ENCODE peak calls at places on chromosomes 16 and 17, in seven cellular contexts. B is AG10803, A is fibroblast of villous mesenchyme, X is sigmoid colon, T is neural progenitor cell, J is heart right ventricle, P is tibial nerve. Z is an unnamed sample.

GRCh38 chr16:50838165-50838564 is 96.3 kb downstream of the CYLD start:
- DNase-seq in A (no peak), P (no peak), J (no peak), B (no peak), X (no peak), T (no peak), Z (no peak)

GRCh38 chr16:77696149-77696548 is 26.2 kb upstream of the NUDT7 start:
- DNase-seq in A (peak; percentile 30), X (no peak), B (no peak), T (peak; percentile 25), J (no peak), P (no peak), Z (no peak)

GRCh38 chr17:27996157-27997043 is 46.1 kb upstream of the NLK start:
- DNase-seq in B (no peak), A (no peak), P (no peak), T (no peak), J (no peak), X (no peak), Z (no peak)

GRCh38 chr16:57042157-57043111 is 49.9 kb upstream of the CPNE2 start:
- DNase-seq in B (no peak), J (no peak), T (no peak), P (no peak), A (no peak), X (no peak), Z (no peak)

GRCh38 chr17:77790143-77790829 is 168.2 kb upstream of the TNRC6C start:
- DNase-seq in X (no peak), A (no peak), B (no peak), T (peak; percentile 42), J (no peak), P (no peak), Z (no peak)

GRCh38 chr17:19709841-19710240 is 6.5 kb downstream of the SLC47A2 start:
- DNase-seq in X (no peak), J (no peak), T (no peak), B (no peak), A (no peak), P (no peak), Z (no peak)

GRCh38 chr17:1197379-1197778 is 17.6 kb upstream of the ABR start:
- DNase-seq in J (no peak), B (peak; percentile 82), X (peak; percentile 83), P (peak; percentile 76), A (peak; percentile 95), T (no peak), Z (no peak)

GRCh38 chr17:10429416-10430045 is 7.8 kb upstream of the MYH8 start:
- DNase-seq in B (peak; percentile 35), J (no peak), X (no peak), A (peak; percentile 54), P (no peak), T (no peak), Z (no peak)

GRCh38 chr16:85167589-85168537 is 55.6 kb upstream of the CIBAR2 start:
- DNase-seq in B (no peak), J (no peak), P (no peak), T (peak; percentile 44), A (no peak), X (no peak), Z (no peak)

GRCh38 chr16:14523632-14524031 is 106.4 kb downstream of the PARN start:
- DNase-seq in A (no peak), X (no peak), T (peak; percentile 71), J (no peak), P (no peak), B (no peak), Z (no peak)

GRCh38 chr17:62790554-62790953 is 17.6 kb downstream of the MARCHF10 start:
- DNase-seq in B (peak; percentile 88), J (no peak), X (no peak), A (peak; percentile 83), P (no peak), T (no peak), Z (no peak)

GRCh38 chr16:65069090-65069489 is 52.8 kb downstream of the CDH11 start:
- DNase-seq in P (no peak), T (no peak), X (no peak), A (peak; percentile 82), J (no peak), B (peak; percentile 87), Z (no peak)

GRCh38 chr17:48998557-48999440 is 1.6 kb downstream of the IGF2BP1 start:
- DNase-seq in A (peak; percentile 79), B (no peak), P (no peak), T (peak; percentile 42), J (no peak), X (no peak), Z (no peak)

GRCh38 chr17:39926588-39927100 is 757 bp downstream of the ORMDL3 start:
- DNase-seq in B (peak; percentile 29), T (peak; percentile 71), P (no peak), X (peak; percentile 75), J (no peak), A (peak; percentile 52), Z (no peak)

GRCh38 chr17:81380682-81381518 is 14.4 kb upstream of the BAHCC1 start:
- DNase-seq in P (no peak), T (no peak), A (no peak), X (no peak), J (no peak), B (no peak), Z (no peak)

GRCh38 chr17:80248894-80249710 is 11.6 kb upstream of the RNF213 start:
- DNase-seq in J (no peak), A (no peak), B (no peak), T (no peak), X (no peak), P (no peak), Z (no peak)

GRCh38 chr16:71479420-71479819 is 9.7 kb downstream of the ZNF19 start:
- DNase-seq in X (no peak), T (peak; percentile 60), B (no peak), A (peak; percentile 41), J (no peak), P (no peak), Z (no peak)

GRCh38 chr16:84390131-84390785 is 21.9 kb downstream of the ATP2C2 start:
- DNase-seq in T (no peak), X (no peak), J (no peak), P (no peak), A (no peak), B (no peak), Z (no peak)

GRCh38 chr17:2295575-2295974 is 8.0 kb downstream of the SMG6 start:
- DNase-seq in P (no peak), X (no peak), J (no peak), T (no peak), A (no peak), B (no peak), Z (no peak)

GRCh38 chr17:1644493-1645206 is 882 bp downstream of the SCARF1 start:
- DNase-seq in A (peak; percentile 20), P (no peak), T (no peak), X (no peak), J (no peak), B (peak; percentile 29), Z (no peak)

GRCh38 chr16:10408824-10409381 is 23.0 kb downstream of the ATF7IP2 start:
- DNase-seq in T (no peak), A (no peak), B (no peak), P (no peak), X (no peak), J (no peak), Z (no peak)

GRCh38 chr17:7266784-7267183 is 4.5 kb upstream of the CLDN7 start:
- DNase-seq in J (no peak), X (no peak), B (no peak), A (no peak), T (no peak), P (no peak), Z (no peak)

GRCh38 chr16:31350275-31351005 is 4.5 kb upstream of the ITGAX start:
- DNase-seq in A (no peak), X (no peak), P (no peak), T (no peak), J (no peak), B (no peak), Z (no peak)

GRCh38 chr17:72545756-72546155 is 424.9 kb downstream of the SOX9 start:
- DNase-seq in T (no peak), P (no peak), B (peak; percentile 36), A (peak; percentile 27), J (no peak), X (no peak), Z (no peak)

GRCh38 chr17:57284583-57284982 is 28.3 kb downstream of the MSI2 start:
- DNase-seq in A (no peak), B (no peak), P (no peak), J (no peak), X (no peak), T (no peak), Z (no peak)

GRCh38 chr17:79325707-79326106 is 251.1 kb downstream of the ENGASE start:
- DNase-seq in X (no peak), B (no peak), P (no peak), A (peak; percentile 4), J (no peak), T (peak; percentile 82), Z (no peak)

GRCh38 chr16:56273615-56274014 is 82.3 kb downstream of the GNAO1 start:
- DNase-seq in P (no peak), X (peak; percentile 15), T (no peak), A (no peak), J (no peak), B (no peak), Z (no peak)

GRCh38 chr16:86929149-86929871 is 351.0 kb downstream of the FOXL1 start:
- DNase-seq in J (peak; percentile 50), B (peak; percentile 69), A (peak; percentile 92), P (no peak), T (no peak), X (no peak), Z (no peak)

GRCh38 chr17:34378664-34379101 is 15.7 kb upstream of the CCL1 start:
- DNase-seq in P (no peak), T (no peak), X (no peak), B (no peak), A (peak; percentile 36), J (no peak), Z (no peak)
- TF ChIP-seq CTCF in P (no peak), T (no peak), X (no peak), B (no peak), A (peak; percentile 10), J (no peak), Z (no peak)

DNA sequence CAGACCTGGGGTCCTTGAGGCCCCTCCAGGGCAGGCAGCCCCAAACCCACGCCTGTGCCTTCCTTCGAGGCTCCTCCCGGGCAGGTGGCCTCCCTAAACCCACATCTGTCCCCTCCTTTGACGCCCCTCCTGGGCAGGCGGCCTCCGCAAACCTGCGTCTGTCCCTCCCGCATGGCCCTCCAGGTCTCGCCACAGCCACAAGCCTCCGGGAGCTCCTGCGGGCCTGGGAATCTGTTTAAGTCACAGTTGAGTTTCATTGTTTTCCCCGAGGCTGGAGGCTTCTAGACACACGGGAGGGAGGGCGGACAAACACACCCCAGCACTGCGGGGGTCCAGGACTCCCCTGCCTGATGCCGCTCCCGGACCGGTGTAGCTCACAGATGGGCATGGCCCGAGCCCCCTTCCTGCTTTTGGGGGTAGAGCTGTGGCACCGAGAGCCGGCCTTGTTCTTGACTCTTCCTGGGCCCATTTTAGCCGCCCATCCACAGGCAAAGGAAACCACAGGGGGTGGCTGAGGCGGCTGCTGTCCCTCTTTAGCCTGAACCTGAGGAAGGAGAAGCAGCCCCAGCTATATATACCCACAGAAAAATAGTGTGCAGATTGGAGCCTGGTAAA is 7.1 kb downstream of the PIEZO1 start:
- DNase-seq in T (peak; percentile 67), A (no peak), J (no peak), B (no peak), P (no peak), X (no peak), Z (no peak)
- H3K4me3 ChIP-seq in T (no peak overlapping the region), A (no peak overlapping the region), J (no peak overlapping the region), B (no peak overlapping the region), P (no peak overlapping the region), X (no peak overlapping the region), Z (no peak overlapping the region)

GRCh38 chr16:3152273-3153076 is 17.6 kb downstream of the ZNF213 start:
- DNase-seq in A (peak; percentile 90), P (peak; percentile 98), X (peak; percentile 96), T (peak; percentile 94), B (peak; percentile 87), J (peak; percentile 83), Z (peak; percentile 57)
- TF ChIP-seq CTCF in A (peak; percentile 45), P (peak; percentile 35), X (no peak), T (peak; percentile 63), B (peak; percentile 53), J (peak; percentile 48), Z (peak; percentile 47)

GRCh38 chr17:67974598-67975066 is 21.6 kb downstream of the C17orf58 start:
- DNase-seq in T (peak; percentile 65), A (no peak), X (no peak), J (no peak), B (no peak), P (no peak), Z (no peak)
- H3K4me3 ChIP-seq in T (peak overlapping the region; percentile 19), A (no peak overlapping the region), X (no peak overlapping the region), J (no peak overlapping the region), B (no peak overlapping the region), P (no peak overlapping the region), Z (no peak overlapping the region)

Z was measured in epithelial cell of proximal tubule.